ENCODE peak calls at places on chromosomes 2 and 18, in five cellular contexts. One of them, this sample, is unnamed.
A peak's percentile ranks its signal among the peaks of the same experiment; 100 is the strongest.

GRCh38 chr2:12424820-12425219 is 291.9 kb upstream of the TRIB2 start:
- DNase-seq in IMR-90: peak; percentile 58
- DNase-seq in H9: no peak
- DNase-seq in H1: no peak
- DNase-seq in trophoblast cell: no peak
- DNase-seq in this sample: no peak

GRCh38 chr18:46939337-46939963 is 22.0 kb downstream of the KATNAL2 start:
- DNase-seq in IMR-90: peak; percentile 66
- DNase-seq in H9: no peak
- DNase-seq in H1: no peak
- DNase-seq in trophoblast cell: peak; percentile 35
- DNase-seq in this sample: no peak

GRCh38 chr18:56888978-56889377 is 237.8 kb downstream of the WDR7 start:
- DNase-seq in IMR-90: no peak
- DNase-seq in H9: no peak
- DNase-seq in H1: no peak
- DNase-seq in trophoblast cell: peak; percentile 3
- DNase-seq in this sample: no peak

GRCh38 chr2:41941831-41942230 is 106.0 kb upstream of the PKDCC start:
- DNase-seq in IMR-90: no peak
- DNase-seq in H9: no peak
- DNase-seq in H1: no peak
- DNase-seq in trophoblast cell: no peak
- DNase-seq in this sample: no peak

GRCh38 chr2:105038383-105039061 is 653 bp downstream of the MRPS9 start:
- DNase-seq in IMR-90: peak; percentile 1
- DNase-seq in H9: peak; percentile 55
- DNase-seq in H1: no peak
- DNase-seq in trophoblast cell: peak; percentile 55
- DNase-seq in this sample: peak; percentile 5

GRCh38 chr2:130963849-130964793 is 127.4 kb downstream of the ARHGEF4 start:
- DNase-seq in IMR-90: no peak
- DNase-seq in H9: peak; percentile 89
- DNase-seq in H1: peak; percentile 83
- DNase-seq in trophoblast cell: peak; percentile 56
- DNase-seq in this sample: peak; percentile 49

GRCh38 chr2:47094519-47095155 is 60.5 kb downstream of the STPG4 start:
- DNase-seq in IMR-90: peak; percentile 59
- DNase-seq in H9: no peak
- DNase-seq in H1: no peak
- DNase-seq in trophoblast cell: no peak
- DNase-seq in this sample: no peak

GRCh38 chr18:23812566-23813440 is 123.5 kb downstream of the LAMA3 start:
- DNase-seq in IMR-90: peak; percentile 19
- DNase-seq in H9: no peak
- DNase-seq in H1: no peak
- DNase-seq in trophoblast cell: peak; percentile 75
- DNase-seq in this sample: peak; percentile 8

GRCh38 chr18:55477537-55478300 is 110.3 kb downstream of the TCF4 start:
- DNase-seq in IMR-90: peak; percentile 52
- DNase-seq in H9: no peak
- DNase-seq in H1: no peak
- DNase-seq in trophoblast cell: peak; percentile 45
- DNase-seq in this sample: no peak

GRCh38 chr2:163877316-163877715 is 141.5 kb upstream of the FIGN start:
- DNase-seq in IMR-90: peak; percentile 0
- DNase-seq in H9: no peak
- DNase-seq in H1: no peak
- DNase-seq in trophoblast cell: peak; percentile 74
- DNase-seq in this sample: no peak

GRCh38 chr18:30971338-30971956 is 71.1 kb downstream of the DSC3 start:
- DNase-seq in IMR-90: peak; percentile 11
- DNase-seq in H9: no peak
- DNase-seq in H1: no peak
- DNase-seq in trophoblast cell: peak; percentile 92
- DNase-seq in this sample: peak; percentile 14

GRCh38 chr2:12486205-12487118 is 230.3 kb upstream of the TRIB2 start:
- DNase-seq in IMR-90: peak; percentile 69
- DNase-seq in H9: no peak
- DNase-seq in H1: no peak
- DNase-seq in trophoblast cell: peak; percentile 27
- DNase-seq in this sample: no peak

GRCh38 chr2:8303322-8303832 is 378.5 kb upstream of the ID2 start:
- DNase-seq in IMR-90: no peak
- DNase-seq in H9: peak; percentile 22
- DNase-seq in H1: no peak
- DNase-seq in trophoblast cell: peak; percentile 12
- DNase-seq in this sample: no peak

GRCh38 chr2:71605781-71606241 is 152.4 kb downstream of the DYSF start:
- DNase-seq in IMR-90: no peak
- DNase-seq in H9: peak; percentile 20
- DNase-seq in H1: no peak
- DNase-seq in trophoblast cell: no peak
- DNase-seq in this sample: no peak

GRCh38 chr18:35620765-35621164 is 39.2 kb downstream of the GALNT1 start:
- DNase-seq in IMR-90: no peak
- DNase-seq in H9: no peak
- DNase-seq in H1: no peak
- DNase-seq in trophoblast cell: no peak
- DNase-seq in this sample: no peak

GRCh38 chr18:79507076-79507545 is 111.4 kb downstream of the NFATC1 start:
- DNase-seq in IMR-90: no peak
- DNase-seq in H9: no peak
- DNase-seq in H1: no peak
- DNase-seq in trophoblast cell: no peak
- DNase-seq in this sample: no peak

GRCh38 chr2:231221761-231222160 is 23.3 kb downstream of the ARMC9 start:
- DNase-seq in IMR-90: no peak
- DNase-seq in H9: no peak
- DNase-seq in H1: no peak
- DNase-seq in trophoblast cell: no peak
- DNase-seq in this sample: no peak

GRCh38 chr2:138157372-138157771 is 193.1 kb downstream of the HNMT start:
- DNase-seq in IMR-90: no peak
- DNase-seq in H9: no peak
- DNase-seq in H1: no peak
- DNase-seq in trophoblast cell: no peak
- DNase-seq in this sample: no peak

GRCh38 chr2:219555956-219556355 is 12.1 kb downstream of the TMEM198 start:
- DNase-seq in IMR-90: no peak
- DNase-seq in H9: no peak
- DNase-seq in H1: no peak
- DNase-seq in trophoblast cell: no peak
- DNase-seq in this sample: no peak

GRCh38 chr2:8241317-8241716 is 440.5 kb upstream of the ID2 start:
- DNase-seq in IMR-90: no peak
- DNase-seq in H9: peak; percentile 7
- DNase-seq in H1: no peak
- DNase-seq in trophoblast cell: no peak
- DNase-seq in this sample: no peak

GRCh38 chr2:10691521-10691920 is 1.7 kb upstream of the NOL10 start:
- DNase-seq in IMR-90: no peak
- DNase-seq in H9: no peak
- DNase-seq in H1: no peak
- DNase-seq in trophoblast cell: no peak
- DNase-seq in this sample: no peak

GRCh38 chr2:128813352-128814034 is 494.8 kb upstream of the HS6ST1 start:
- DNase-seq in IMR-90: no peak
- DNase-seq in H9: no peak
- DNase-seq in H1: peak; percentile 35
- DNase-seq in trophoblast cell: no peak
- DNase-seq in this sample: no peak

GRCh38 chr2:208373460-208374089 is 33.0 kb upstream of the PTH2R start:
- DNase-seq in IMR-90: peak; percentile 54
- DNase-seq in H9: peak; percentile 49
- DNase-seq in H1: no peak
- DNase-seq in trophoblast cell: peak; percentile 83
- DNase-seq in this sample: peak; percentile 47

GRCh38 chr18:73503326-73503725 is 635.5 kb upstream of the NETO1 start:
- DNase-seq in IMR-90: peak; percentile 41
- DNase-seq in H9: no peak
- DNase-seq in H1: no peak
- DNase-seq in trophoblast cell: peak; percentile 1
- DNase-seq in this sample: no peak

GRCh38 chr18:3652380-3653262 is 202.6 kb downstream of the TGIF1 start:
- DNase-seq in IMR-90: peak; percentile 99
- DNase-seq in H9: peak; percentile 49
- DNase-seq in H1: no peak
- DNase-seq in trophoblast cell: peak; percentile 96
- DNase-seq in this sample: no peak

GRCh38 chr18:3655254-3655554 is 205.2 kb downstream of the TGIF1 start:
- DNase-seq in IMR-90: no peak
- DNase-seq in H9: no peak
- DNase-seq in H1: no peak
- DNase-seq in trophoblast cell: no peak
- DNase-seq in this sample: no peak

GRCh38 chr18:3653263-3653858 is 203.4 kb downstream of the TGIF1 start:
- DNase-seq in IMR-90: no peak
- DNase-seq in H9: no peak
- DNase-seq in H1: no peak
- DNase-seq in trophoblast cell: no peak
- DNase-seq in this sample: no peak

GRCh38 chr18:3654442-3655253 is 204.7 kb downstream of the TGIF1 start:
- DNase-seq in IMR-90: no peak
- DNase-seq in H9: no peak
- DNase-seq in H1: no peak
- DNase-seq in trophoblast cell: no peak
- DNase-seq in this sample: no peak

GRCh38 chr18:3653859-3654441 is 204.0 kb downstream of the TGIF1 start:
- DNase-seq in IMR-90: no peak
- DNase-seq in H9: no peak
- DNase-seq in H1: no peak
- DNase-seq in trophoblast cell: no peak
- DNase-seq in this sample: no peak
- H2BK5ac ChIP-seq in IMR-90: peak overlapping the region; percentile 93
- H2BK5ac ChIP-seq in H9: no peak overlapping the region
- H2BK5ac ChIP-seq in H1: peak overlapping the region; percentile 47
- H2BK5ac ChIP-seq in trophoblast cell: no peak overlapping the region
- H2BK5ac ChIP-seq in this sample: no peak overlapping the region

DNA sequence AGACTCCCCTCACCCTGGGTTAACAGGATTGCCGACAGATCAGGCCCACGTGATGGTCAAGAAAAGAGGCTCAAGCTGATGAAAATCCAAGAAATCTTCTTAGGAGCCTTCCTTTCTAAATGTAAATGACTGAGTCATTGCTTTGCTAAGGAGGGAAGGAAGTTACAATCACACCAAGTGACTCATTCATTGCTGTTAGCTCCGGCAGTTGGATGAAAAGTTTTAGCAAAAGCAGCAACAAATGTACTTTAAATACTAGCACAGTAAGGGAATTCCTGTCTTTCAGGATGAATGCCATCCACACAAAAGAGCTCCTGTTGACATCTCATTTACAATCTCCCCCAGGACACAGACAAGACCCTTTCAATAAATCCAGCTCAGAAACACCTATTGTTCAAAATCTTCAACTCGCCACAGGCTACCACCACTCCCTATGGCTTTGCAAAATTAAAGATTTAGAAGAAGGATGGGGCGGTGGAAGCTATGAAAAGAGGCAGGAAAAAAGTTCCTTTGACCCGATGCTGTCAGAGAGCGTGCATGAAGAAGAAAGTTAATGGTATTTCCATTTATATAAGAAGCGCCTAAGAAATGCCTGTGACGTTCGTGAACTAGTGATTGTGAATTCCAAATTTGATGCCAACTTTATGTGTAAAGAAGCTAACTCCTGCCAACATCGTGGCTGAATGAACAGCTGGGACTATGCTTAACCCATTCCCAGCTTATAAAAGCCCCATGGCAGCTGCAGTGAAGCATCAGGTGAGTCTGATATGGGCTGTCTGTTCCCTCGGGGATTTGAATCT is 153.7 kb downstream of the TGIF1 start:
- DNase-seq in IMR-90: peak; percentile 99
- DNase-seq in H9: peak; percentile 82
- DNase-seq in H1: no peak
- DNase-seq in trophoblast cell: peak; percentile 88
- DNase-seq in this sample: peak; percentile 86
- H4K91ac ChIP-seq in IMR-90: peak overlapping the region; percentile 99
- H4K91ac ChIP-seq in H9: no peak overlapping the region
- H4K91ac ChIP-seq in H1: peak overlapping the region; percentile 94
- H4K91ac ChIP-seq in trophoblast cell: peak overlapping the region; percentile 99
- H4K91ac ChIP-seq in this sample: no peak overlapping the region

DNA sequence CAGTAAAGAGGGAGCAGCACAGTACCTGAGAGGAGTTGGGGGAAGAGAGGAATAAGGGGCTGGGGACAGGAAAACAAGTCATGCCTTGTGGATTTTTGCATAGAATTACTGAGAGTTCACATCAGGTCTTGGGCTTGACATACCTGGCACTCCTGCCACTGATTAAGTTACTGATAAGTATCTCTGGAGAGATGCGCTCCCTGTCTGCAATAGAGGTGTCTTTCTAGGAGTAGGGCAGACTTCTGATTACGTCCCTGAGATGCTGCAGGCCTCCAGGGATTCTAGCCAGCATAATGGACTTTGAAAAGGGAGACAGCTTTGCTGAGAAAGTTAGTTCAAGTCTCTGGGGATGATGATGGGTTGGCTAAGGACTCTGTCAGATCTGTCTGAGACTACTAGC is 69.4 kb downstream of the CHRNA1 start:
- DNase-seq in IMR-90: no peak
- DNase-seq in H9: no peak
- DNase-seq in H1: no peak
- DNase-seq in trophoblast cell: peak; percentile 80
- DNase-seq in this sample: no peak
- H2BK5ac ChIP-seq in IMR-90: no peak overlapping the region
- H2BK5ac ChIP-seq in H9: no peak overlapping the region
- H2BK5ac ChIP-seq in H1: no peak overlapping the region
- H2BK5ac ChIP-seq in trophoblast cell: no peak overlapping the region
- H2BK5ac ChIP-seq in this sample: no peak overlapping the region

GRCh38 chr2:112149866-112150435 is 11.8 kb downstream of the FBLN7 start:
- DNase-seq in IMR-90: no peak
- DNase-seq in H9: no peak
- DNase-seq in H1: peak; percentile 37
- DNase-seq in trophoblast cell: peak; percentile 57
- DNase-seq in this sample: no peak

GRCh38 chr2:112149194-112149593 is 11.0 kb downstream of the FBLN7 start:
- DNase-seq in IMR-90: no peak
- DNase-seq in H9: no peak
- DNase-seq in H1: peak; percentile 31
- DNase-seq in trophoblast cell: no peak
- DNase-seq in this sample: no peak

GRCh38 chr2:112147382-112147781 is 9.2 kb downstream of the FBLN7 start:
- DNase-seq in IMR-90: no peak
- DNase-seq in H9: no peak
- DNase-seq in H1: peak; percentile 39
- DNase-seq in trophoblast cell: no peak
- DNase-seq in this sample: no peak

GRCh38 chr2:112147796-112148195 is 9.6 kb downstream of the FBLN7 start:
- DNase-seq in IMR-90: no peak
- DNase-seq in H9: no peak
- DNase-seq in H1: peak; percentile 39
- DNase-seq in trophoblast cell: no peak
- DNase-seq in this sample: no peak

DNA sequence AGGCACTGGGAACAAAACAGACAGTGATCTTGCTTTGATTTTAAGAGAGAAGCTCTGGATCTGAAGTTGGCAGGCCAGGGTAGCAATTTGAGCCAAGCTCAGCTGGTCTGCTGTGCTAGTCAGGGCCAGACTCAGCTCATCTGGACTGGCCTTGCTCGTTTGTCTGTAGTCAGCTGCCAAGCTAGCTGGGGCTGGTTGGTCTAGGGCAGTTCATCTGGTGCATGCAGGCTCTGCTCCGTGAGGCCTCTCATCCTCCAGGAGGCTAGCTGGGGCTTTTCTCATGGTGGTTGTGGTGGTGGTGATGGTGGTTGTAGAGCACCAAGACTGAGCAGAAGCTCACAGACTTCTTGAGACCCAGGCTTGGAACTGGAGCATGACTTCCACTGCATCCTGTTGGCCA is 10.3 kb downstream of the FBLN7 start:
- DNase-seq in IMR-90: no peak
- DNase-seq in H9: no peak
- DNase-seq in H1: peak; percentile 27
- DNase-seq in trophoblast cell: no peak
- DNase-seq in this sample: no peak
- H4K91ac ChIP-seq in IMR-90: no peak overlapping the region
- H4K91ac ChIP-seq in H9: no peak overlapping the region
- H4K91ac ChIP-seq in H1: no peak overlapping the region
- H4K91ac ChIP-seq in trophoblast cell: peak overlapping the region; percentile 1
- H4K91ac ChIP-seq in this sample: no peak overlapping the region

This sample was measured in neuronal stem cell.